ENCODE peak calls at places on chromosomes 1 and 21, in five cellular contexts. One of them, this sample, is unnamed.

GRCh38 chr1:183554577-183554976 is 35.7 kb downstream of the NCF2 start:
- DNase-seq in fibroblast of mammary gland: no peak
- DNase-seq in CD8-positive, alpha-beta memory T cell: no peak
- DNase-seq in astrocyte of the cerebellum: no peak
- DNase-seq in stomach: no peak
- DNase-seq in this sample: no peak

GRCh38 chr1:234870582-234870981 is 258.1 kb downstream of the TOMM20 start:
- DNase-seq in stomach: no peak
- DNase-seq in fibroblast of mammary gland: no peak
- DNase-seq in astrocyte of the cerebellum: no peak
- DNase-seq in CD8-positive, alpha-beta memory T cell: no peak
- DNase-seq in this sample: no peak

GRCh38 chr1:159765806-159766205 is 15.0 kb upstream of the DUSP23 start:
- DNase-seq in CD8-positive, alpha-beta memory T cell: no peak
- DNase-seq in stomach: no peak
- DNase-seq in fibroblast of mammary gland: no peak
- DNase-seq in astrocyte of the cerebellum: no peak
- DNase-seq in this sample: no peak

GRCh38 chr1:93846151-93846928 is 32.7 kb downstream of the DNTTIP2 start:
- DNase-seq in astrocyte of the cerebellum: peak
- DNase-seq in stomach: peak
- DNase-seq in fibroblast of mammary gland: peak
- DNase-seq in CD8-positive, alpha-beta memory T cell: peak
- DNase-seq in this sample: peak

GRCh38 chr1:33872681-33873080 is 8.8 kb downstream of the HMGB4 start:
- DNase-seq in fibroblast of mammary gland: peak
- DNase-seq in CD8-positive, alpha-beta memory T cell: no peak
- DNase-seq in astrocyte of the cerebellum: peak
- DNase-seq in stomach: no peak
- DNase-seq in this sample: no peak

GRCh38 chr1:95257758-95258157 is 23.7 kb downstream of the RWDD3 start:
- DNase-seq in stomach: no peak
- DNase-seq in fibroblast of mammary gland: no peak
- DNase-seq in CD8-positive, alpha-beta memory T cell: no peak
- DNase-seq in astrocyte of the cerebellum: no peak
- DNase-seq in this sample: no peak

GRCh38 chr21:34574984-34575529 is 39.9 kb downstream of the RCAN1 start:
- DNase-seq in stomach: no peak
- DNase-seq in fibroblast of mammary gland: no peak
- DNase-seq in astrocyte of the cerebellum: no peak
- DNase-seq in CD8-positive, alpha-beta memory T cell: no peak
- DNase-seq in this sample: peak

GRCh38 chr1:115463347-115463746 is 125.3 kb upstream of the NGF start:
- DNase-seq in fibroblast of mammary gland: no peak
- DNase-seq in astrocyte of the cerebellum: no peak
- DNase-seq in CD8-positive, alpha-beta memory T cell: no peak
- DNase-seq in stomach: no peak
- DNase-seq in this sample: no peak

GRCh38 chr1:192443616-192444015 is 126.8 kb downstream of the RGS21 start:
- DNase-seq in astrocyte of the cerebellum: no peak
- DNase-seq in stomach: no peak
- DNase-seq in fibroblast of mammary gland: peak
- DNase-seq in CD8-positive, alpha-beta memory T cell: no peak
- DNase-seq in this sample: no peak

GRCh38 chr21:25838809-25839208 is 104.0 kb downstream of the GABPA start:
- DNase-seq in CD8-positive, alpha-beta memory T cell: no peak
- DNase-seq in fibroblast of mammary gland: no peak
- DNase-seq in astrocyte of the cerebellum: peak
- DNase-seq in stomach: no peak
- DNase-seq in this sample: no peak

GRCh38 chr21:45583831-45584509 is 41.7 kb upstream of the SLC19A1 start:
- DNase-seq in fibroblast of mammary gland: no peak
- DNase-seq in CD8-positive, alpha-beta memory T cell: no peak
- DNase-seq in astrocyte of the cerebellum: no peak
- DNase-seq in stomach: peak
- DNase-seq in this sample: no peak

GRCh38 chr1:196355206-196355786 is 252.9 kb downstream of the KCNT2 start:
- DNase-seq in fibroblast of mammary gland: peak
- DNase-seq in astrocyte of the cerebellum: peak
- DNase-seq in CD8-positive, alpha-beta memory T cell: no peak
- DNase-seq in stomach: no peak
- DNase-seq in this sample: peak

GRCh38 chr1:155051777-155052398 is 772 bp downstream of the ADAM15 start:
- DNase-seq in astrocyte of the cerebellum: no peak
- DNase-seq in CD8-positive, alpha-beta memory T cell: peak
- DNase-seq in stomach: peak
- DNase-seq in fibroblast of mammary gland: peak
- DNase-seq in this sample: no peak

GRCh38 chr1:38568061-38568857 is 291.3 kb downstream of the RRAGC start:
- DNase-seq in fibroblast of mammary gland: no peak
- DNase-seq in stomach: no peak
- DNase-seq in CD8-positive, alpha-beta memory T cell: no peak
- DNase-seq in astrocyte of the cerebellum: no peak
- DNase-seq in this sample: no peak

GRCh38 chr1:165645654-165646366 is 14.8 kb downstream of the MGST3 start:
- DNase-seq in stomach: peak
- DNase-seq in CD8-positive, alpha-beta memory T cell: no peak
- DNase-seq in fibroblast of mammary gland: peak
- DNase-seq in astrocyte of the cerebellum: no peak
- DNase-seq in this sample: peak

GRCh38 chr1:244552336-244552735 is 91.3 kb downstream of the CATSPERE start:
- DNase-seq in astrocyte of the cerebellum: no peak
- DNase-seq in stomach: no peak
- DNase-seq in fibroblast of mammary gland: peak
- DNase-seq in CD8-positive, alpha-beta memory T cell: no peak
- DNase-seq in this sample: no peak

GRCh38 chr21:34649400-34649799 is 19.4 kb upstream of the CLIC6 start:
- DNase-seq in CD8-positive, alpha-beta memory T cell: no peak
- DNase-seq in stomach: no peak
- DNase-seq in astrocyte of the cerebellum: no peak
- DNase-seq in fibroblast of mammary gland: no peak
- DNase-seq in this sample: no peak

GRCh38 chr1:83998205-83998598 is 730 bp downstream of the TTLL7 start:
- DNase-seq in astrocyte of the cerebellum: no peak
- DNase-seq in stomach: no peak
- DNase-seq in CD8-positive, alpha-beta memory T cell: no peak
- DNase-seq in fibroblast of mammary gland: peak
- DNase-seq in this sample: no peak

GRCh38 chr1:21931171-21932093 is 5.7 kb downstream of the HSPG2 start:
- DNase-seq in astrocyte of the cerebellum: peak
- DNase-seq in CD8-positive, alpha-beta memory T cell: no peak
- DNase-seq in fibroblast of mammary gland: peak
- DNase-seq in stomach: peak
- DNase-seq in this sample: no peak

GRCh38 chr1:155892801-155893200 is 18.3 kb downstream of the RIT1 start:
- DNase-seq in stomach: no peak
- DNase-seq in CD8-positive, alpha-beta memory T cell: no peak
- DNase-seq in fibroblast of mammary gland: peak
- DNase-seq in astrocyte of the cerebellum: no peak
- DNase-seq in this sample: no peak

GRCh38 chr1:190169311-190170067 is 308.2 kb downstream of the BRINP3 start:
- DNase-seq in astrocyte of the cerebellum: peak
- DNase-seq in CD8-positive, alpha-beta memory T cell: no peak
- DNase-seq in stomach: no peak
- DNase-seq in fibroblast of mammary gland: peak
- DNase-seq in this sample: no peak

GRCh38 chr1:88302843-88303486 is 381.1 kb upstream of the PKN2 start:
- DNase-seq in astrocyte of the cerebellum: peak
- DNase-seq in CD8-positive, alpha-beta memory T cell: no peak
- DNase-seq in stomach: no peak
- DNase-seq in fibroblast of mammary gland: peak
- DNase-seq in this sample: peak

GRCh38 chr21:39096754-39097153 is 86.5 kb downstream of the PSMG1 start:
- DNase-seq in CD8-positive, alpha-beta memory T cell: no peak
- DNase-seq in astrocyte of the cerebellum: no peak
- DNase-seq in stomach: no peak
- DNase-seq in fibroblast of mammary gland: no peak
- DNase-seq in this sample: no peak

GRCh38 chr1:161130266-161130665 is 2.2 kb downstream of the DEDD start:
- DNase-seq in astrocyte of the cerebellum: no peak
- DNase-seq in stomach: no peak
- DNase-seq in fibroblast of mammary gland: no peak
- DNase-seq in CD8-positive, alpha-beta memory T cell: no peak
- DNase-seq in this sample: no peak

GRCh38 chr1:215569987-215570824 is 3.1 kb downstream of the KCTD3 start:
- DNase-seq in astrocyte of the cerebellum: no peak
- DNase-seq in fibroblast of mammary gland: no peak
- DNase-seq in CD8-positive, alpha-beta memory T cell: no peak
- DNase-seq in stomach: no peak
- DNase-seq in this sample: no peak

GRCh38 chr1:43273708-43274107 is 3.9 kb downstream of the TMEM125 start:
- DNase-seq in CD8-positive, alpha-beta memory T cell: no peak
- DNase-seq in fibroblast of mammary gland: no peak
- DNase-seq in astrocyte of the cerebellum: no peak
- DNase-seq in stomach: peak
- DNase-seq in this sample: no peak

GRCh38 chr1:119623651-119624050 is 24.4 kb downstream of the ZNF697 start:
- DNase-seq in stomach: no peak
- DNase-seq in astrocyte of the cerebellum: no peak
- DNase-seq in fibroblast of mammary gland: peak
- DNase-seq in CD8-positive, alpha-beta memory T cell: no peak
- DNase-seq in this sample: no peak

GRCh38 chr21:27045281-27045985 is 78.5 kb upstream of the ADAMTS5 start:
- DNase-seq in stomach: no peak
- DNase-seq in fibroblast of mammary gland: peak
- DNase-seq in CD8-positive, alpha-beta memory T cell: no peak
- DNase-seq in astrocyte of the cerebellum: no peak
- DNase-seq in this sample: no peak

GRCh38 chr1:244216836-244217235 is 165.8 kb downstream of the ZBTB18 start:
- DNase-seq in astrocyte of the cerebellum: no peak
- DNase-seq in stomach: no peak
- DNase-seq in fibroblast of mammary gland: no peak
- DNase-seq in CD8-positive, alpha-beta memory T cell: no peak
- DNase-seq in this sample: no peak

GRCh38 chr1:81582467-81582986 is 218.2 kb upstream of the ADGRL2 start:
- DNase-seq in astrocyte of the cerebellum: no peak
- DNase-seq in CD8-positive, alpha-beta memory T cell: no peak
- DNase-seq in stomach: no peak
- DNase-seq in fibroblast of mammary gland: peak
- DNase-seq in this sample: no peak

GRCh38 chr1:221837886-221838285 is 96.0 kb upstream of the DUSP10 start:
- DNase-seq in astrocyte of the cerebellum: no peak
- DNase-seq in fibroblast of mammary gland: no peak
- DNase-seq in CD8-positive, alpha-beta memory T cell: no peak
- DNase-seq in stomach: no peak
- DNase-seq in this sample: peak

GRCh38 chr1:209937996-209938959 is at the start of gene SYT14:
- DNase-seq in fibroblast of mammary gland: no peak
- DNase-seq in stomach: no peak
- DNase-seq in CD8-positive, alpha-beta memory T cell: no peak
- DNase-seq in astrocyte of the cerebellum: no peak
- DNase-seq in this sample: no peak
- H3K4me3 ChIP-seq in fibroblast of mammary gland: no peak
- H3K4me3 ChIP-seq in stomach: peak
- H3K4me3 ChIP-seq in CD8-positive, alpha-beta memory T cell: no peak
- H3K4me3 ChIP-seq in astrocyte of the cerebellum: peak
- H3K4me3 ChIP-seq in this sample: no peak

DNA sequence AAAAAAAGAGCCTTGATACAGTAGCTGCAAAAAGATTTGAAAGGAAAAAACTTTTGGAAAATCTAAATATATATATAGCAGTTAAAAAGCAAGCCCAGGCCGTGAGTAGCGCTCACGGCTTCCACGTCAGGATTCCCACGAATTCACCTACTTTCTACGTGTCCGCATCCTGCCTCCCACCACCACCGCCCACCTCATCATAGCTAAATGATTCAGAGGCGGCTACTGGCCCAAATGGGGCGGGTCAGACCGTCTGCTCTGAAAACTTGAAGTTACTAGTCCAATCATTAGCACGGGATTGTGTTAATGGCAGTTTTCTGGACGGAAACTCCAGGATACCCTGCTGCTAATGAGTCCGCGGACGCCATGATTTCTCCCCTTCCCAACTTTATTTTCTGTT is 1.3 kb upstream of the CCSAP start:
- DNase-seq in CD8-positive, alpha-beta memory T cell: no peak
- DNase-seq in fibroblast of mammary gland: peak
- DNase-seq in stomach: no peak
- DNase-seq in astrocyte of the cerebellum: no peak
- DNase-seq in this sample: no peak
- H3K4me3 ChIP-seq in CD8-positive, alpha-beta memory T cell: no peak
- H3K4me3 ChIP-seq in fibroblast of mammary gland: peak
- H3K4me3 ChIP-seq in stomach: no peak
- H3K4me3 ChIP-seq in astrocyte of the cerebellum: no peak
- H3K4me3 ChIP-seq in this sample: no peak

DNA sequence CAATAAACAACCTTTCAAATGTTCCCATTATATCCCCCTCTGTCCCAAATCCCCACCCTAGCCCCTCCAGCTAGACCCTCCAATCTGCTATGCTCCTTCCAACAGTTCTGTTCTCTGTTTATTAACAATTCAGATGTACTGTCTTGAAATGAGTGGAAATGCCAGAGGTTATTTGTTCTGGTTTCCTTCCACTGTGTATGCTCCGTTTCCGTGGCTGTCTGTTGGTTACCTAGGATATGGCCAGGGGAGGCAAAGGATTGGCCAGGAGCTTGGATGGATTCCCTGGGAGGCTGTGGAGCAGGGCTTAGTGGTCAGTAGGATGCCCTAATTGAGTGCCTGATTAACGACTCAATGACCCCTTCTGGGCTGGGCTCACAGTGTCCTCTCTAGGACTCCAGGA is 115.2 kb downstream of the TGFB2 start:
- DNase-seq in CD8-positive, alpha-beta memory T cell: no peak
- DNase-seq in astrocyte of the cerebellum: peak
- DNase-seq in fibroblast of mammary gland: peak
- DNase-seq in stomach: no peak
- DNase-seq in this sample: no peak
- H3K4me3 ChIP-seq in CD8-positive, alpha-beta memory T cell: no peak
- H3K4me3 ChIP-seq in astrocyte of the cerebellum: peak
- H3K4me3 ChIP-seq in fibroblast of mammary gland: no peak
- H3K4me3 ChIP-seq in stomach: no peak
- H3K4me3 ChIP-seq in this sample: no peak

GRCh38 chr1:204498980-204499379 is 4.4 kb upstream of the PIK3C2B start:
- DNase-seq in astrocyte of the cerebellum: no peak
- DNase-seq in CD8-positive, alpha-beta memory T cell: no peak
- DNase-seq in stomach: no peak
- DNase-seq in fibroblast of mammary gland: no peak
- DNase-seq in this sample: no peak
- H3K4me3 ChIP-seq in astrocyte of the cerebellum: no peak
- H3K4me3 ChIP-seq in CD8-positive, alpha-beta memory T cell: no peak
- H3K4me3 ChIP-seq in stomach: no peak
- H3K4me3 ChIP-seq in fibroblast of mammary gland: no peak
- H3K4me3 ChIP-seq in this sample: no peak

GRCh38 chr1:63323866-63324778 is 1.8 kb downstream of the FOXD3 start:
- DNase-seq in fibroblast of mammary gland: no peak
- DNase-seq in astrocyte of the cerebellum: no peak
- DNase-seq in stomach: no peak
- DNase-seq in CD8-positive, alpha-beta memory T cell: no peak
- DNase-seq in this sample: no peak
- H3K4me3 ChIP-seq in fibroblast of mammary gland: no peak
- H3K4me3 ChIP-seq in astrocyte of the cerebellum: no peak
- H3K4me3 ChIP-seq in stomach: peak
- H3K4me3 ChIP-seq in CD8-positive, alpha-beta memory T cell: no peak
- H3K4me3 ChIP-seq in this sample: peak

GRCh38 chr1:32170991-32171390 is 8.5 kb upstream of the TXLNA start:
- DNase-seq in stomach: no peak
- DNase-seq in astrocyte of the cerebellum: no peak
- DNase-seq in CD8-positive, alpha-beta memory T cell: no peak
- DNase-seq in fibroblast of mammary gland: no peak
- DNase-seq in this sample: no peak
- H3K4me3 ChIP-seq in stomach: no peak
- H3K4me3 ChIP-seq in astrocyte of the cerebellum: no peak
- H3K4me3 ChIP-seq in CD8-positive, alpha-beta memory T cell: no peak
- H3K4me3 ChIP-seq in fibroblast of mammary gland: no peak
- H3K4me3 ChIP-seq in this sample: no peak

GRCh38 chr1:52364235-52364839 is 1.7 kb downstream of the CC2D1B start:
- DNase-seq in fibroblast of mammary gland: no peak
- DNase-seq in astrocyte of the cerebellum: no peak
- DNase-seq in CD8-positive, alpha-beta memory T cell: no peak
- DNase-seq in stomach: no peak
- DNase-seq in this sample: no peak
- H3K4me3 ChIP-seq in fibroblast of mammary gland: no peak
- H3K4me3 ChIP-seq in astrocyte of the cerebellum: peak
- H3K4me3 ChIP-seq in CD8-positive, alpha-beta memory T cell: peak
- H3K4me3 ChIP-seq in stomach: no peak
- H3K4me3 ChIP-seq in this sample: peak

This sample was measured in Jurkat, Clone E6-1.